ENCODE peak calls at places on chromosomes 2 and 18, in five cellular contexts. S is Karpas-422, Z is mammary epithelial cell, I is gastrocnemius medialis, J is fibroblast of lung. B is an unnamed sample.

GRCh38 chr18:21112543-21113105 is 1.0 kb upstream of the ROCK1 start:
- DNase-seq in S (no peak), Z (no peak), I (no peak), J (peak; percentile 25), B (no peak)

GRCh38 chr18:80196528-80197320 is 50.6 kb downstream of the PARD6G start:
- DNase-seq in S (no peak), Z (peak; percentile 76), I (no peak), J (peak; percentile 67), B (no peak)

GRCh38 chr2:129813404-129813803 is 166.1 kb upstream of the RAB6C start:
- DNase-seq in S (peak; percentile 71), Z (no peak), I (no peak), J (no peak), B (no peak)

GRCh38 chr2:18339326-18339725 is 221.1 kb downstream of the RDH14 start:
- DNase-seq in S (no peak), Z (no peak), I (no peak), J (peak; percentile 55), B (no peak)

GRCh38 chr18:48538531-48539405 is at the start of gene CTIF:
- DNase-seq in S (peak; percentile 64), Z (peak; percentile 94), I (peak; percentile 96), J (peak; percentile 97), B (peak; percentile 96)

GRCh38 chr2:186959486-186959885 is 110.5 kb upstream of the ZSWIM2 start:
- DNase-seq in S (no peak), Z (no peak), I (no peak), J (no peak), B (no peak)

GRCh38 chr2:41937464-41937861 is 110.4 kb upstream of the PKDCC start:
- DNase-seq in S (no peak), Z (no peak), I (no peak), J (peak; percentile 77), B (no peak)

GRCh38 chr18:24764766-24765165 is 304.3 kb downstream of the HRH4 start:
- DNase-seq in S (no peak), Z (no peak), I (no peak), J (peak; percentile 15), B (no peak)

GRCh38 chr18:47721876-47722275 is 208.6 kb downstream of the SMAD2 start:
- DNase-seq in S (no peak), Z (no peak), I (no peak), J (no peak), B (no peak)

GRCh38 chr2:197705912-197706838 is 1.0 kb downstream of the MARS2 start:
- DNase-seq in S (peak; percentile 84), Z (no peak), I (no peak), J (peak; percentile 27), B (no peak)

GRCh38 chr2:240454031-240454901 is 18.8 kb downstream of the GPC1 start:
- DNase-seq in S (no peak), Z (no peak), I (no peak), J (no peak), B (no peak)

GRCh38 chr18:77012751-77013550 is 119.6 kb downstream of the MBP start:
- DNase-seq in S (no peak), Z (peak; percentile 64), I (no peak), J (no peak), B (no peak)
- H3K4me3 ChIP-seq in S (no peak overlapping the region), Z (no peak overlapping the region), I (no peak overlapping the region), J (no peak overlapping the region), B (no peak overlapping the region)

DNA sequence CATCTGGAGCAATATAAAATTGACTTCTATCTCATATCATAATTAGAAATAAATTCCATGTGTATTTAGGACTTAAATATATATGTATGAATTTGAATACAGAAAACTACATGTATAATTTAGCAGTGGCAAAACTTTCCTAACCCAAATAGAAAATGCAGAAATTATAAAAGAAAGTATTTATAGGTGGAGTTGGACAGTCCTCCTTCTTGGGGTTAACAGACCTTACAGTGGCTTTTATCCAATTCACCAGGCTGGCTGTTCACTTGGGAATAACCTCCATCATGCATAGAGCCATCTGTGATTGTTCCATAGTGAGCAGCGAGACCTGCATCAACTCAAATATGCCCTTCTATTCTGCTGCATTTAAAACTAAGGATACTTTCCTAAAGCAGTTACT is 8.3 kb downstream of the DDX1 start:
- DNase-seq in S (no peak), Z (no peak), I (no peak), J (no peak), B (no peak)
- H3K36me3 ChIP-seq in S (peaks cover 57% of the 10 kb centered on the region), Z (peaks cover 81% of the 10 kb centered on the region), I (no peaks in the 10 kb centered on the region), J (peaks cover 21% of the 10 kb centered on the region), B (peaks cover 93% of the 10 kb centered on the region)

GRCh38 chr18:1177232-1177631 is 272.6 kb downstream of the ADCYAP1 start:
- DNase-seq in S (no peak), Z (no peak), I (no peak), J (no peak), B (no peak)
- H3K9me3 ChIP-seq in S (peaks cover 31% of the 10 kb centered on the region), Z (peaks cover 11% of the 10 kb centered on the region), I (no peaks in the 10 kb centered on the region), J (no peaks in the 10 kb centered on the region), B (peaks cover 7% of the 10 kb centered on the region)

GRCh38 chr18:31099490-31100230 is 2.6 kb downstream of the DSC2 start:
- DNase-seq in S (no peak), Z (peak; percentile 68), I (no peak), J (no peak), B (no peak)

GRCh38 chr18:31098878-31099277 is 3.3 kb downstream of the DSC2 start:
- DNase-seq in S (no peak), Z (peak; percentile 59), I (no peak), J (no peak), B (no peak)

GRCh38 chr18:31101148-31102019 is 837 bp downstream of the DSC2 start:
- DNase-seq in S (no peak), Z (peak; percentile 56), I (peak; percentile 18), J (peak; percentile 23), B (peak; percentile 38)

GRCh38 chr18:31102020-31102684 is at the start of gene DSC2:
- DNase-seq in S (no peak), Z (peak; percentile 78), I (no peak), J (peak; percentile 11), B (no peak)

DNA sequence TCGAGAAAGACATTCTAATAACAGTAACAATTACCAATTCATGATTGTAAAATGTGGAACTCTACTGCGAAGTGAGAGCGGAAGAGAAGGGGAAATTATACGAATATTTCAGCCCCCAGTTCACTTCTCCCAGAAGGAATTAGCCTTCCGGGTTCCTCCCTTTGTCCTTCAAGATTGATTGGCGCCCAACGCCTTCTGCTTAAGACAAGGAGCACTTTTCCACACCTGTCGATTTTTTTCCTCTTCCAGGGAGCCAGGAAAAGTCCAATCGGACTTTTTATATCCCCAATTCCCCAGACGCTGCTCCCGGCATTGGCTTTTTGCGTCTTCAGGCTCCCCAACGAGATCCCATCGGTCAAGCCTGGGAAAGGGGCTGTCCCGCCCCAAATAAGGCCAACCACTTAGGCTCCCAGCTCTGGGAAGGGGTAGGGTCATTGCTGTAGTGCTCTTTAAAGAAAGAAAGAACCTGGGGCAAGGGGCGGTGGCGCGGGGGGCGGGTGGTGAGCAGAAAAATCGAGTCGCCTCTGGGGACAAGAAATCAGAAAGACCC is 1.5 kb downstream of the DSC2 start:
- DNase-seq in S (no peak), Z (peak; percentile 50), I (no peak), J (no peak), B (no peak)
- H3K4me3 ChIP-seq in S (no peak overlapping the region), Z (peak overlapping the region; percentile 82), I (peak overlapping the region; percentile 52), J (no peak overlapping the region), B (no peak overlapping the region)

DNA sequence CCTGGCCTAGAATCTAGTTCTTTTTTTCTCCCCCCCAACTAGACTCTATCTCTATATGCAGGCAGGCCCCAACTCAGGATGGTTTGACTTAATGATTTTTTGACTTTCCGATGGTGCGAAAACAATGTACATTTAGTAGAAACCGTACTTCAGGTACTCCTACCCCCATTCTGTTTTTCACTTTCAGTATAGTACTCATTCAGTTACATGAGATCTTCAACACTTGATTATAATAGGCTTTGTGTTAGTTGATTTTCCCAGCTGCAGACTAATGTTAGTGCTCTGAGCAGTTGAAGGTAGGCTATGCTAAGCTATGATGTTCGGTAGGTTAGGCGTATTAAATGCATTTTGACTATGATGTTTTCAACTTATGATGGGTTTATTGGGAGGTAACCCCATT is 37.7 kb downstream of the PLEKHB2 start:
- DNase-seq in S (peak; percentile 30), Z (no peak), I (no peak), J (no peak), B (no peak)
- H3K36me3 ChIP-seq in S (peaks cover 38% of the 10 kb centered on the region), Z (peaks cover 6% of the 10 kb centered on the region), I (no peaks in the 10 kb centered on the region), J (peaks cover 8% of the 10 kb centered on the region), B (peaks cover 49% of the 10 kb centered on the region)